ENCODE peak calls at places on chromosomes 16 and 17, in six cellular contexts. One of them, this sample, is unnamed. For H3K4me1, the result is how much of the 10 kb centered on the place peaks cover.

GRCh38 chr16:85629853-85630252 is 16.7 kb downstream of the GSE1 start:
- DNase-seq in H1: no peak
- DNase-seq in stomach: no peak
- DNase-seq in vagina: no peak
- DNase-seq in SJCRH30: no peak
- DNase-seq in Caco-2: no peak
- DNase-seq in this sample: no peak

GRCh38 chr17:41527076-41528023 is 758 bp downstream of the KRT19 start:
- DNase-seq in SJCRH30: no peak
- DNase-seq in vagina: no peak
- DNase-seq in Caco-2: peak
- DNase-seq in stomach: peak
- DNase-seq in H1: no peak
- DNase-seq in this sample: peak

GRCh38 chr16:3152273-3153076 is 17.6 kb downstream of the ZNF213 start:
- DNase-seq in SJCRH30: peak
- DNase-seq in Caco-2: peak
- DNase-seq in stomach: peak
- DNase-seq in vagina: no peak
- DNase-seq in H1: peak
- DNase-seq in this sample: peak

GRCh38 chr17:63039899-63040602 is 74.0 kb downstream of the TANC2 start:
- DNase-seq in SJCRH30: peak
- DNase-seq in Caco-2: no peak
- DNase-seq in stomach: no peak
- DNase-seq in H1: no peak
- DNase-seq in vagina: no peak
- DNase-seq in this sample: no peak

GRCh38 chr16:60073376-60073775 is 1339.3 kb upstream of the GOT2 start:
- DNase-seq in SJCRH30: no peak
- DNase-seq in H1: no peak
- DNase-seq in vagina: no peak
- DNase-seq in stomach: no peak
- DNase-seq in Caco-2: no peak
- DNase-seq in this sample: no peak

GRCh38 chr16:17321824-17322223 is 148.9 kb downstream of the XYLT1 start:
- DNase-seq in H1: no peak
- DNase-seq in Caco-2: no peak
- DNase-seq in SJCRH30: no peak
- DNase-seq in vagina: no peak
- DNase-seq in stomach: no peak
- DNase-seq in this sample: no peak

GRCh38 chr17:61822326-61823285 is 40.7 kb downstream of the BRIP1 start:
- DNase-seq in Caco-2: no peak
- DNase-seq in vagina: no peak
- DNase-seq in stomach: no peak
- DNase-seq in SJCRH30: no peak
- DNase-seq in H1: no peak
- DNase-seq in this sample: no peak

GRCh38 chr16:53085539-53086450 is 31.0 kb downstream of the CHD9 start:
- DNase-seq in Caco-2: no peak
- DNase-seq in SJCRH30: no peak
- DNase-seq in vagina: no peak
- DNase-seq in stomach: no peak
- DNase-seq in H1: no peak
- DNase-seq in this sample: no peak

GRCh38 chr17:18184143-18185007 is 747 bp downstream of the ALKBH5 start:
- DNase-seq in stomach: peak
- DNase-seq in Caco-2: peak
- DNase-seq in SJCRH30: peak
- DNase-seq in vagina: no peak
- DNase-seq in H1: no peak
- DNase-seq in this sample: peak

GRCh38 chr16:684067-684794 is at the start of gene JMJD8:
- DNase-seq in H1: peak
- DNase-seq in Caco-2: peak
- DNase-seq in stomach: peak
- DNase-seq in vagina: no peak
- DNase-seq in SJCRH30: peak
- DNase-seq in this sample: peak
- H3K4me1 ChIP-seq in H1: under half
- H3K4me1 ChIP-seq in Caco-2: under half
- H3K4me1 ChIP-seq in stomach: under half
- H3K4me1 ChIP-seq in vagina: half or more
- H3K4me1 ChIP-seq in SJCRH30: under half
- H3K4me1 ChIP-seq in this sample: under half

GRCh38 chr17:71530227-71530626 is 590.6 kb upstream of the SOX9 start:
- DNase-seq in vagina: no peak
- DNase-seq in stomach: no peak
- DNase-seq in SJCRH30: no peak
- DNase-seq in H1: no peak
- DNase-seq in Caco-2: no peak
- DNase-seq in this sample: no peak
- H3K4me3 ChIP-seq in vagina: no peak
- H3K4me3 ChIP-seq in stomach: no peak
- H3K4me3 ChIP-seq in SJCRH30: no peak
- H3K4me3 ChIP-seq in H1: no peak
- H3K4me3 ChIP-seq in Caco-2: no peak
- H3K4me3 ChIP-seq in this sample: no peak

GRCh38 chr16:819336-819735 is 18.8 kb upstream of the GNG13 start:
- DNase-seq in SJCRH30: no peak
- DNase-seq in stomach: no peak
- DNase-seq in Caco-2: no peak
- DNase-seq in vagina: no peak
- DNase-seq in H1: no peak
- DNase-seq in this sample: no peak
- H3K4me1 ChIP-seq in SJCRH30: under half
- H3K4me1 ChIP-seq in stomach: under half
- H3K4me1 ChIP-seq in Caco-2: under half
- H3K4me1 ChIP-seq in vagina: under half
- H3K4me1 ChIP-seq in H1: under half
- H3K4me1 ChIP-seq in this sample: under half

DNA sequence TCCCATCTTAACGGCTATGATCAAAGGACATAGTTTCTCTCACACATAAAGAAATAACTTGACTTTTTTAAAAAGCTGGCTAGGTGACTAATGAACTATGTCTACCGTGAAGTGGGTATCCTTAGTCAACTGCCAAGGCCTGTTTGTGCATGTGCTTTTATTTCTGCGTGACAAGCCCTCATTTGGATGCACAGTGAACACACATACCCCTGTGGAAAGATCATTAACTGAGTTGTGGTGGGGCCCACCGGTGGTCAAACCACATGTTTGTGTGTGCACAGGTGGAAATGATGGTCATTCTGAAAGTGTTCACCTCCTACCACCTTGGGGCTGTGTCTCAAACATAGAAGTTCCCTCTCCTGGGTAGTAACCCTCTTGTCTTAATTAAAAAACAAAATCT is 256.1 kb upstream of the SALL1 start:
- DNase-seq in SJCRH30: no peak
- DNase-seq in Caco-2: no peak
- DNase-seq in vagina: no peak
- DNase-seq in H1: no peak
- DNase-seq in stomach: no peak
- DNase-seq in this sample: no peak
- H3K4me3 ChIP-seq in SJCRH30: no peak
- H3K4me3 ChIP-seq in Caco-2: no peak
- H3K4me3 ChIP-seq in vagina: no peak
- H3K4me3 ChIP-seq in H1: no peak
- H3K4me3 ChIP-seq in stomach: no peak
- H3K4me3 ChIP-seq in this sample: no peak

DNA sequence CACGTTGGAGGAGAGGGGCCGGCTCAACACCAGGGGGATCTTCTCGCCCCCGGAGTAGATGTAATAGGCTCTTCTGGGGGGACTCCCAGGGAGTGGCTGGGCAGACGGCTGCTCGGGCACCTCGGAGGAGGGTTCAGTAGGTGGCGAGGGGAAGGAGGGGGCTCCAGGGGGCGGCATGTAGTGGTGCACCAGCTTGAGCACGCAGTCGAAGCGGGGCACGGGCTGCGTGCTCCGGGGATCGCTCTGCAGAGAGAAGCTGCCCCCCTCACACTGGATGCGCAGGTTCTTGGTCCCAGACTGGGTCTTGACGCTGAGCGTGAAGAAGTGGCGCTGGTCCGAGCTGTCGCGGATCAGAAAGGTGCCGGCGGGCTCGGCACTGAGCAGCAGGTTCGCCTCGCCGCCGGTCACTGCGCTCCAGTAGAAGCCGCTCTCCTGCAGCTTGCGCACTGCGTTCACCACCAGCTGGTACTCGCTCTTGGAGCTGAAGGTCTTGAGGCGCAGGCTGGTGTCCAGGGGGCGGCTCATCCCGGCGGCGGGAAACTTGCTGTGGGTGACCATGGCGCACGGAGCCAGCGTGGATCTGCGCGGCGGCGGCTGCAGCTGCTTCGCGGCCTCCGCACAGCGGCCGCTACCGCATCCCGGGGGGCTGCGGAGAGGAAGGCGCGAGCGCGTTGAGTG is 1.2 kb downstream of the SOCS3 start:
- DNase-seq in SJCRH30: no peak
- DNase-seq in H1: no peak
- DNase-seq in Caco-2: no peak
- DNase-seq in vagina: no peak
- DNase-seq in stomach: peak
- DNase-seq in this sample: peak
- H3K4me1 ChIP-seq in SJCRH30: under half
- H3K4me1 ChIP-seq in H1: under half
- H3K4me1 ChIP-seq in Caco-2: under half
- H3K4me1 ChIP-seq in vagina: under half
- H3K4me1 ChIP-seq in stomach: under half
- H3K4me1 ChIP-seq in this sample: under half

GRCh38 chr16:74169687-74170522 is 126.7 kb upstream of the PSMD7 start:
- DNase-seq in Caco-2: no peak
- DNase-seq in H1: no peak
- DNase-seq in vagina: no peak
- DNase-seq in stomach: no peak
- DNase-seq in SJCRH30: peak
- DNase-seq in this sample: no peak
- H3K4me3 ChIP-seq in Caco-2: no peak
- H3K4me3 ChIP-seq in H1: no peak
- H3K4me3 ChIP-seq in vagina: peak
- H3K4me3 ChIP-seq in stomach: peak
- H3K4me3 ChIP-seq in SJCRH30: no peak
- H3K4me3 ChIP-seq in this sample: no peak

GRCh38 chr17:45310380-45311324 is 6.2 kb downstream of the MAP3K14 start:
- DNase-seq in vagina: no peak
- DNase-seq in Caco-2: no peak
- DNase-seq in stomach: peak
- DNase-seq in H1: no peak
- DNase-seq in SJCRH30: peak
- DNase-seq in this sample: peak
- H3K4me1 ChIP-seq in vagina: half or more
- H3K4me1 ChIP-seq in Caco-2: under half
- H3K4me1 ChIP-seq in stomach: half or more
- H3K4me1 ChIP-seq in H1: under half
- H3K4me1 ChIP-seq in SJCRH30: under half
- H3K4me1 ChIP-seq in this sample: half or more

DNA sequence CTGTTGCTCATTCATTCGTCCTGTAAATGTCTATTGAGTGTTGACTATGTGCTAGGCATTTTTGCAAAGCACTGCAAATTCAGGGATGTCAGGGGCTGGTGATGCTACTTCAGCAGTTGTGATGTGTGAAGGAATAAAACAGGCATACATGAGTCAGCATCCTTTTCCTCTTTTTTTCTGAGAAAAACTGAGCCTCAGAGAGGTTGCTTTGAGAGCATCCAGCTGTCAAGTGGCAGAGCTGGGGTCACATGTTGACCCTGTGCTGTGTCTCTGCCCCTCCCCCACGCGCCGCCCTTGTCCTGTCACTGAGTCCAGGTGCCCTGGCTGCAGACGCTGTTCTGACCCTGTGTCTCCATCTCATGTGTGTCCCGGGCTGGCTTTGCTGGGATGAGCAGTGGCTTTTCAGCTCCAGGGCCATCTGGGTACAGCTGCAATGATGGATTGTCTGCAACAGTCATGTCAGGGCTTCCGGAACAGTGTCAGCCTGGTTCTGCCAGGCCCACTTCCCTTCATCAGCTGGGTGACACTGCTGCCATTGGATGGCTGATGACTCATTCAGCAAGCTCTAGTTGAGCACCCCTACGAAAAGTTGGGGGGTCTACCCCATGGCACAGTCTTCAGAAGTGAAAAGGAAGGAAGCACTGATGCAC is 14.9 kb downstream of the SEC14L5 start:
- DNase-seq in Caco-2: no peak
- DNase-seq in vagina: no peak
- DNase-seq in H1: no peak
- DNase-seq in stomach: no peak
- DNase-seq in SJCRH30: no peak
- DNase-seq in this sample: no peak
- H3K4me3 ChIP-seq in Caco-2: no peak
- H3K4me3 ChIP-seq in vagina: no peak
- H3K4me3 ChIP-seq in H1: no peak
- H3K4me3 ChIP-seq in stomach: no peak
- H3K4me3 ChIP-seq in SJCRH30: no peak
- H3K4me3 ChIP-seq in this sample: no peak

GRCh38 chr17:57880086-57880456 is 30.2 kb upstream of the MRPS23 start:
- DNase-seq in Caco-2: no peak
- DNase-seq in SJCRH30: no peak
- DNase-seq in H1: no peak
- DNase-seq in stomach: no peak
- DNase-seq in vagina: no peak
- DNase-seq in this sample: no peak
- H3K4me1 ChIP-seq in Caco-2: under half
- H3K4me1 ChIP-seq in SJCRH30: half or more
- H3K4me1 ChIP-seq in H1: under half
- H3K4me1 ChIP-seq in stomach: under half
- H3K4me1 ChIP-seq in vagina: half or more
- H3K4me1 ChIP-seq in this sample: under half

GRCh38 chr16:81590714-81591537 is 146.3 kb downstream of the CMIP start:
- DNase-seq in vagina: no peak
- DNase-seq in H1: no peak
- DNase-seq in Caco-2: no peak
- DNase-seq in SJCRH30: no peak
- DNase-seq in stomach: no peak
- DNase-seq in this sample: no peak

GRCh38 chr16:81592353-81592866 is 147.8 kb downstream of the CMIP start:
- DNase-seq in SJCRH30: no peak
- DNase-seq in stomach: no peak
- DNase-seq in Caco-2: peak
- DNase-seq in vagina: no peak
- DNase-seq in H1: no peak
- DNase-seq in this sample: peak

GRCh38 chr16:81591538-81591870 is 146.9 kb downstream of the CMIP start:
- DNase-seq in H1: no peak
- DNase-seq in Caco-2: no peak
- DNase-seq in stomach: no peak
- DNase-seq in vagina: no peak
- DNase-seq in SJCRH30: no peak
- DNase-seq in this sample: no peak

GRCh38 chr16:81595676-81596292 is 151.2 kb downstream of the CMIP start:
- DNase-seq in SJCRH30: no peak
- DNase-seq in vagina: no peak
- DNase-seq in stomach: no peak
- DNase-seq in H1: no peak
- DNase-seq in Caco-2: no peak
- DNase-seq in this sample: no peak

GRCh38 chr16:81593481-81593880 is 148.9 kb downstream of the CMIP start:
- DNase-seq in Caco-2: no peak
- DNase-seq in stomach: no peak
- DNase-seq in H1: no peak
- DNase-seq in vagina: no peak
- DNase-seq in SJCRH30: no peak
- DNase-seq in this sample: no peak
- H3K4me3 ChIP-seq in Caco-2: no peak
- H3K4me3 ChIP-seq in stomach: no peak
- H3K4me3 ChIP-seq in H1: no peak
- H3K4me3 ChIP-seq in vagina: no peak
- H3K4me3 ChIP-seq in SJCRH30: no peak
- H3K4me3 ChIP-seq in this sample: no peak

This sample was measured in mucosa of descending colon.